ENCODE peak calls at places on chromosomes 12 and 14, in four cellular contexts. L is CD8-positive, alpha-beta T cell; C is AG09309; D is HepG2. V is an unnamed sample.

GRCh38 chr14:83975435-83976222 is 1554.3 kb upstream of the FLRT2 start:
- DNase-seq in L (no peak), C (no peak), D (no peak), V (peak)

GRCh38 chr12:62604856-62605255 is 138.2 kb downstream of the MON2 start:
- DNase-seq in L (no peak), C (no peak), D (no peak), V (peak)

GRCh38 chr12:104218935-104219334 is 3.4 kb downstream of the TXNRD1 start:
- DNase-seq in L (no peak), C (no peak), D (no peak), V (peak)

GRCh38 chr12:74412607-74413230 is 124.9 kb upstream of the ATXN7L3B start:
- DNase-seq in L (no peak), C (no peak), D (peak), V (peak)

GRCh38 chr14:104956290-104956890 is 21.8 kb downstream of the AHNAK2 start:
- DNase-seq in L (no peak), C (no peak), D (no peak), V (no peak)

GRCh38 chr14:89621009-89621421 is 204.0 kb upstream of the FOXN3 start:
- DNase-seq in L (peak), C (no peak), D (no peak), V (no peak)

GRCh38 chr12:26156201-26156871 is 31.5 kb upstream of the BHLHE41 start:
- DNase-seq in L (no peak), C (no peak), D (no peak), V (no peak)

GRCh38 chr12:93381183-93381975 is 3.7 kb downstream of the NUDT4 start:
- DNase-seq in L (no peak), C (no peak), D (no peak), V (no peak)

GRCh38 chr12:109738878-109739665 is 25.4 kb downstream of the FAM222A start:
- DNase-seq in L (no peak), C (no peak), D (no peak), V (peak)

GRCh38 chr14:38286481-38286880 is 30.6 kb upstream of the CLEC14A start:
- DNase-seq in L (no peak), C (no peak), D (no peak), V (no peak)

GRCh38 chr14:65872536-65872935 is 460.0 kb downstream of the FUT8 start:
- DNase-seq in L (no peak), C (peak), D (no peak), V (no peak)

GRCh38 chr12:2113501-2113912 is 60.7 kb downstream of the CACNA1C start:
- DNase-seq in L (no peak), C (no peak), D (no peak), V (no peak)

GRCh38 chr12:752673-753400 is 458 bp downstream of the WNK1 start:
- DNase-seq in L (peak), C (no peak), D (no peak), V (peak)

GRCh38 chr14:67575684-67576083 is 24.4 kb downstream of the PIGH start:
- DNase-seq in L (no peak), C (no peak), D (no peak), V (no peak)

GRCh38 chr14:91396959-91397815 is 20.4 kb downstream of the CCDC88C start:
- DNase-seq in L (peak), C (no peak), D (no peak), V (no peak)

GRCh38 chr14:91154851-91155625 is 41.2 kb downstream of the DGLUCY start:
- DNase-seq in L (peak), C (no peak), D (no peak), V (peak)

GRCh38 chr12:96743606-96744005 is 163.5 kb upstream of the NEDD1 start:
- DNase-seq in L (no peak), C (no peak), D (no peak), V (peak)

GRCh38 chr12:122093098-122093883 is 14.7 kb downstream of the MLXIP start:
- DNase-seq in L (no peak), C (no peak), D (no peak), V (no peak)

GRCh38 chr12:130708648-130709047 is 7.5 kb downstream of the RIMBP2 start:
- DNase-seq in L (no peak), C (no peak), D (no peak), V (no peak)

GRCh38 chr14:72692678-72693077 is 201.2 kb downstream of the DPF3 start:
- DNase-seq in L (no peak), C (no peak), D (no peak), V (no peak)

GRCh38 chr12:71973687-71974086 is 35.0 kb downstream of the TPH2 start:
- DNase-seq in L (no peak), C (no peak), D (no peak), V (peak)

GRCh38 chr12:103839893-103840292 is 1.1 kb downstream of the NT5DC3 start:
- DNase-seq in L (no peak), C (no peak), D (no peak), V (no peak)

GRCh38 chr12:19739195-19739776 is 300.0 kb downstream of the AEBP2 start:
- DNase-seq in L (no peak), C (peak), D (peak), V (peak)

GRCh38 chr14:104746951-104747481 is 5.9 kb upstream of the SIVA1 start:
- DNase-seq in L (no peak), C (no peak), D (no peak), V (no peak)

GRCh38 chr14:55157080-55157479 is 28.0 kb downstream of the LGALS3 start:
- DNase-seq in L (no peak), C (no peak), D (no peak), V (no peak)

GRCh38 chr14:75411194-75411552 is 16.6 kb upstream of the JDP2 start:
- DNase-seq in L (no peak), C (no peak), D (no peak), V (no peak)

GRCh38 chr12:78835493-78835892 is 29.1 kb upstream of the SYT1 start:
- DNase-seq in L (no peak), C (no peak), D (no peak), V (no peak)

DNA sequence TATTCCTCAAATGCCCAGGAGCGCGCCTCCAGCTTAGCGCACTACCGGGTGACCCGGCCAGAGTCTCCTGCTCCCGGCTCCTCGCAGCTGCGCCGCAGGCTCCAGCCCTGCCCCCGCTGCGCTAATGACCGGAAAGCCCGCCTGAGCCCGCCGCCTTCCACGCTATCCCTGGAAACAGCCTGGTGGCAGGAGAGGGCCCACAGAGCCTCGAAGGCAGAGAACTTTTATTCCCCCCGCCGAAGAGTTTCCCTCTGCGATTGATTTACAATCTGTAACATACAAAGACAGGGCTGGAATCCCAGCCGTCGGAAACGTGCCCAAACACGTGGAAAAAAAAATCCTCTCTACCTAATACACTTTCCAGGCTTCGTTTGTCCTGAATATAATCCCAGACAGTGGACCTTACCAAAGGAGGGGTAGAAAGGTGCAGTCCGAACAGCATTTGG is 1.5 kb downstream of the COL2A1 start:
- DNase-seq in L (no peak), C (no peak), D (no peak), V (peak)
- H3K4me3 ChIP-seq in L (no peak), C (peak), D (no peak), V (peak)

DNA sequence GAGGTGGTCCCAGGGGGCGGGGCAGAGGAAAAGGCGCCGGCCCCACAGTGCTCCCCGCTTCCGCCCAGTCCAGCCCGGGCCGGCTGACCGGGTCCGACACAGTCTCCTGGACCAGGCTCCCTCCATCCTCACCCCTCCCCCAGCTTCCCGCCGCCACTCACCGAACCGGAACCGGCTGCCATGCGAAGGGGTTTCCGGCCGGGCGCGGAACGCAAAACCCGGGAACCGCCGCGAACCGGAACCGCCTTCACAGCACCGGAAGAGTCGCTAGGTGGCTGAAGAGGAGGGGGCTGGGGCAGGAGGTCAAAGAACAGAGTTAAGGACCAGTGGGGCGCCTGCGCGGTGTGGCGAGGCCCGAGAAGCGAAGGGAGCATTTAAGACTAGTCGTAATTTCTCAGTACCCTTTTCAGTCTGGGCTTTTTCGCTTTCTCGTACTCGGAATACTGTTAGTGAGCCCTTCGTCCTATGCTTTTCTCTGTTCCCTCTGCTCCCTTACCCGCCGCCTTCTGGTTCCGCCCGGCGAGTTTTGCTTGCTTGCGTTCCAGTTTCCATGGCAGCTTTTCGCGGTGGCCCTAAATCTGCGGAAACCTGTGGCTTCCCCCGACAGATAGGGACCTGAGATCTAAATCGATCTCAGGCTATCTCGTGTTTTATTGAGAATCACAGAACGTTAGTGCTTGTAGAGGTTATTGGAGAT is at the start of gene SENP1:
- DNase-seq in L (peak), C (peak), D (peak), V (peak)
- TF ChIP-seq CTCF in L (no peak), C (peak), D (peak), V (peak)

DNA sequence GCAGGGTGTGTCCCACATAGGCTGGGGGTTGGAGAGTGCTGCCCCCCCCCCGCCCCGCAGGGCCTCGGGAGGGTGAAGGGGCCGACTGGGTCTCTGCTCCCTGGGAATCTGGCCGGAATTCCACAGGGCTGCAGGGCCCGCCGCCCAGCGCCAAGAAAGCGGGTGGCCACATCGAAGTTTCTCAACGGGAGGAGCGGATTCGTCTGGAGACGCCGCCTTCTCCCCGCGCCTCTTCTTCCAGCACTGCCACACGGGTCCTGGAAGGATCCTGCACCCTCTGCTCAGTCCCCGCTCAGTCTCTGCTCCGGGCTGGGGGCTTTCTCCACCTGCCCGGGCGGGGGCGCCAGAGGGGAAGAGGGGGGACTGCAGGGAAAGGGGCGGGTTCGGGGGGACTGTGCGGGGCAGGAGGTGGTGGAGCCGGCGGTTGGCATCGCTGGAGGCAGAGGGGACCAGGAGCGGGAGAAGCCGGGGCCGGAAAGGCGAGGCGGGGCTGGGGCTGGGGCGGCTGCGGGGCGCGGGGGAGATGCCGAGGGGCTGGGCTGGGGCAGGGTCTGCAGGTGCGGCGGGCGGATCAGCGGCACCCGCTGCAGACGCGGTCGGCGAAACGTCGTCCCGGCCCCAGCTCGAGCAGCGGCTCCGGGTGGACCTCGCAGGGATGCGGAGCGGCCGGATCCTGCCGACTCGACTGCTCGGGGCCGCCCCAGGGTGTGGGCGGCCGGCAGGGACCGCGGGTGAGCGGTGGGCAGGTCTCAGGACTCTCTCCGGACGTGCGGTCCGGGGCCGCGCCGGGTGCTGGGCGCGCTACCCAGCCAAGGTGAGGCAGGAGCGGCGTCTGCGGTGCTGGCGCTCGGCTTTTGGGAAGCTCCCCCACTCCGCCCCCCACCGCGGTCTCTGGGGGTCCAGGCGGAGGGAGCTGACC is 811.4 kb upstream of the TMEM132C start:
- DNase-seq in L (peak), C (no peak), D (no peak), V (no peak)
- H3K4me3 ChIP-seq in L (no peak), C (peak), D (no peak), V (no peak)

GRCh38 chr12:101697930-101698781 is 716 bp downstream of the CHPT1 start:
- DNase-seq in L (no peak), C (no peak), D (peak), V (peak)
- TF ChIP-seq CTCF in L (no peak), C (no peak), D (no peak), V (no peak)